ENCODE peak calls at places on chromosomes 6 and 20, in nine cellular contexts. O is HCT116; A is mammary epithelial cell; P is right atrium auricular region; E is CD8-positive, alpha-beta T cell; U is cardiac muscle cell; G is AG09309; D is GM13977; Y is progenitor cell of endocrine pancreas. R is an unnamed sample.

GRCh38 chr20:14332796-14333345 is 4.5 kb downstream of the FLRT3 start:
- DNase-seq in G (no peak), A (no peak), O (no peak), P (no peak), Y (no peak), U (no peak), E (no peak), D (no peak), R (no peak)

GRCh38 chr6:148577687-148578488 is 168.9 kb upstream of the UST start:
- DNase-seq in E (no peak), O (peak), U (peak), G (peak), D (peak), P (peak), A (peak), Y (peak), R (peak)

GRCh38 chr6:43833223-43833995 is 63.4 kb downstream of the VEGFA start:
- DNase-seq in E (no peak), D (no peak), P (no peak), A (no peak), G (no peak), U (no peak), Y (peak), O (no peak), R (no peak)

GRCh38 chr20:57695940-57696339 is 13.9 kb downstream of the PMEPA1 start:
- DNase-seq in O (no peak), E (no peak), P (no peak), Y (no peak), G (no peak), D (no peak), A (no peak), U (no peak), R (no peak)

GRCh38 chr6:90187437-90188049 is 109.1 kb downstream of the BACH2 start:
- DNase-seq in G (no peak), U (peak), D (no peak), P (no peak), O (no peak), Y (no peak), A (no peak), E (no peak), R (no peak)

GRCh38 chr20:57959018-57959417 is 249.2 kb upstream of the PMEPA1 start:
- DNase-seq in Y (no peak), O (no peak), D (no peak), E (no peak), U (no peak), A (no peak), P (no peak), G (no peak), R (no peak)

GRCh38 chr6:56370127-56370540 is 122.8 kb upstream of the COL21A1 start:
- DNase-seq in G (no peak), E (no peak), U (peak), Y (peak), A (peak), P (peak), O (peak), D (no peak), R (no peak)

GRCh38 chr20:6533828-6534388 is 233.6 kb upstream of the BMP2 start:
- DNase-seq in O (no peak), A (peak), U (no peak), E (no peak), P (no peak), Y (no peak), D (no peak), G (peak), R (no peak)

GRCh38 chr20:25191051-25191450 is 4.5 kb upstream of the ENTPD6 start:
- DNase-seq in E (no peak), U (no peak), O (no peak), A (no peak), P (no peak), Y (no peak), G (no peak), D (no peak), R (peak)

GRCh38 chr6:24909281-24910216 is 26.2 kb downstream of the RIPOR2 start:
- DNase-seq in G (no peak), D (no peak), P (no peak), O (no peak), U (no peak), E (no peak), Y (no peak), A (no peak), R (no peak)

GRCh38 chr6:123759472-123759871 is 44.2 kb upstream of the NKAIN2 start:
- DNase-seq in Y (no peak), G (no peak), U (no peak), O (no peak), P (no peak), A (no peak), D (no peak), E (no peak), R (no peak)

GRCh38 chr20:56316051-56316450 is 42.7 kb upstream of the FAM210B start:
- DNase-seq in D (no peak), A (no peak), P (no peak), U (no peak), O (no peak), E (no peak), Y (no peak), G (no peak), R (no peak)

GRCh38 chr6:38739532-38739931 is 24.4 kb downstream of the DNAH8 start:
- DNase-seq in O (no peak), P (no peak), Y (no peak), A (no peak), D (no peak), U (no peak), G (no peak), E (no peak), R (no peak)
- TF ChIP-seq CTCF in O (peak), P (peak), Y (peak), A (peak), D (no peak), U (peak), G (peak), E (peak), R (no peak)

DNA sequence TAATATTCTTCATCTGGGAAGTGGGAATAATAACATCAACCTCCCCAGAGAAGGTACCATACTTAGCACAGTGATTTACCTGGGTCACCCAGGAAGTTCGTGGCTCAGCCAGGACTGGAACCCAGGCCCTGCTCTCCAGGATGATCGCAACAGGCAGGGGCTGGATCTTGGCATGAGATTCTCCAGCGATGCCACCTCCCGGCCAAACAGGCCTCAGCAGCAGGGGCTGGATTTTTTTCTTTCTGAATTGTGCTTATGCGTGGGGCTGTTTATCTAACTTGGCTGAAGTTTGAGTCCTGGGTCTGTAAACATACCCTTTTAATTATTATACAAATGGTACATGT is 129.5 kb upstream of the PTPN1 start:
- DNase-seq in E (no peak), D (no peak), Y (no peak), G (no peak), U (no peak), O (no peak), P (no peak), A (peak), R (no peak)
- TF ChIP-seq CTCF in E (no peak), D (peak), Y (peak), G (peak), U (peak), O (peak), P (peak), A (peak), R (no peak)

GRCh38 chr6:157323924-157324276 is 581 bp upstream of the TMEM242 start:
- DNase-seq in O (peak), P (peak), A (peak), E (peak), U (peak), G (peak), Y (peak), D (peak), R (peak)
- TF ChIP-seq CTCF in O (peak), P (peak), A (no peak), E (no peak), U (no peak), G (peak), Y (no peak), D (peak), R (peak)

GRCh38 chr6:81752084-81752968 is at the start of gene TENT5A:
- DNase-seq in O (peak), D (peak), U (peak), P (peak), E (peak), G (peak), Y (peak), A (peak), R (peak)
- TF ChIP-seq CTCF in O (no peak), D (no peak), U (no peak), P (peak), E (no peak), G (peak), Y (peak), A (no peak), R (no peak)

GRCh38 chr6:167079853-167080297 is 43.0 kb upstream of the CCR6 start:
- DNase-seq in D (peak), U (no peak), Y (no peak), G (no peak), O (no peak), E (no peak), P (no peak), A (no peak), R (peak)
- TF ChIP-seq CTCF in D (peak), U (no peak), Y (no peak), G (no peak), O (no peak), E (no peak), P (no peak), A (no peak), R (peak)

R was measured in GM10248.